ENCODE peak calls at places on chromosomes 3 and 15, in five cellular contexts. S is activated effector memory CD4-positive, alpha-beta T cell treated with Interleukin-2 at 50 U/mL for 16 hours; A is HCEC 1CT; Z is foreskin fibroblast; N is GM23338. U is an unnamed sample.

GRCh38 chr15:74525946-74526345 is 15.1 kb upstream of the ARID3B start:
- DNase-seq in S (no peak), A (peak), Z (peak), N (no peak), U (no peak)

GRCh38 chr3:113946831-113947230 is 982 bp upstream of the ZDHHC23 start:
- DNase-seq in S (no peak), A (no peak), Z (no peak), N (no peak), U (no peak)

GRCh38 chr3:99842826-99843589 is 25.3 kb downstream of the CMSS1 start:
- DNase-seq in S (no peak), A (peak), Z (peak), N (peak), U (no peak)

GRCh38 chr3:148648685-148649352 is 48.9 kb upstream of the AGTR1 start:
- DNase-seq in S (no peak), A (peak), Z (peak), N (no peak), U (peak)

GRCh38 chr3:183824761-183825379 is 507 bp downstream of the MAP6D1 start:
- DNase-seq in S (no peak), A (no peak), Z (no peak), N (peak), U (no peak)

GRCh38 chr15:63891079-63891762 is 57.5 kb upstream of the HERC1 start:
- DNase-seq in S (peak), A (peak), Z (peak), N (peak), U (peak)

GRCh38 chr3:126834596-126835471 is 130.8 kb downstream of the CHCHD6 start:
- DNase-seq in S (no peak), A (no peak), Z (no peak), N (no peak), U (no peak)

GRCh38 chr3:4043867-4044575 is 244.8 kb downstream of the LRRN1 start:
- DNase-seq in S (no peak), A (no peak), Z (no peak), N (no peak), U (no peak)

GRCh38 chr3:144052275-144052674 is 80.7 kb downstream of the DIPK2A start:
- DNase-seq in S (no peak), A (no peak), Z (no peak), N (no peak), U (no peak)

U was measured in brain microvascular endothelial cell.